ENCODE peak calls at places on chromosome 12, in eight cellular contexts. A, Q, P, J, G, I, V and Z are unnamed samples.

GRCh38 chr12:57483466-57483865 is 3.8 kb upstream of the ARHGAP9 start:
- DNase-seq in A (no peak), Q (no peak), P (no peak), J (no peak), G (peak; percentile 69), I (no peak), V (no peak), Z (no peak)

GRCh38 chr12:92465786-92466185 is 237.0 kb upstream of the PLEKHG7 start:
- DNase-seq in A (no peak), Q (no peak), P (no peak), J (no peak), G (no peak), I (no peak), V (no peak), Z (no peak)

GRCh38 chr12:72346331-72346944 is 74.3 kb downstream of the TRHDE start:
- DNase-seq in A (peak; percentile 90), Q (no peak), P (peak; percentile 56), J (no peak), G (peak; percentile 85), I (peak; percentile 7), V (peak; percentile 74), Z (peak; percentile 39)

GRCh38 chr12:52870361-52871290 is 21.8 kb upstream of the KRT78 start:
- DNase-seq in A (peak; percentile 33), Q (peak; percentile 73), P (peak; percentile 80), J (peak; percentile 67), G (peak; percentile 25), I (peak; percentile 68), V (peak; percentile 83), Z (peak; percentile 44)

GRCh38 chr12:78398750-78399149 is 465.8 kb upstream of the SYT1 start:
- DNase-seq in A (no peak), Q (no peak), P (no peak), J (no peak), G (no peak), I (no peak), V (peak; percentile 67), Z (no peak)

GRCh38 chr12:130401703-130402102 is 64.0 kb downstream of the PIWIL1 start:
- DNase-seq in A (no peak), Q (no peak), P (no peak), J (no peak), G (no peak), I (no peak), V (peak; percentile 42), Z (no peak)

GRCh38 chr12:131676544-131676943 is 34.3 kb upstream of the SFSWAP start:
- DNase-seq in A (no peak), Q (no peak), P (no peak), J (no peak), G (no peak), I (no peak), V (no peak), Z (no peak)

GRCh38 chr12:106773286-106773685 is 1.2 kb upstream of the RIC8B start:
- DNase-seq in A (no peak), Q (no peak), P (no peak), J (no peak), G (no peak), I (no peak), V (peak; percentile 22), Z (no peak)

GRCh38 chr12:14417717-14418116 is 52.2 kb downstream of the ATF7IP start:
- DNase-seq in A (no peak), Q (peak; percentile 60), P (peak; percentile 64), J (peak; percentile 47), G (peak; percentile 92), I (peak; percentile 46), V (peak; percentile 55), Z (no peak)

GRCh38 chr12:23376238-23376637 is 573.2 kb downstream of the SOX5 start:
- DNase-seq in A (no peak), Q (no peak), P (no peak), J (no peak), G (no peak), I (no peak), V (no peak), Z (no peak)

GRCh38 chr12:2288875-2289274 is 236.1 kb downstream of the CACNA1C start:
- DNase-seq in A (no peak), Q (no peak), P (no peak), J (no peak), G (no peak), I (no peak), V (no peak), Z (peak; percentile 24)

GRCh38 chr12:70609203-70609602 is 28.0 kb downstream of the PTPRB start:
- DNase-seq in A (no peak), Q (no peak), P (no peak), J (no peak), G (no peak), I (no peak), V (no peak), Z (no peak)

GRCh38 chr12:51270067-51270846 is at the start of gene SMAGP:
- DNase-seq in A (peak; percentile 66), Q (peak; percentile 90), P (peak; percentile 68), J (peak; percentile 20), G (peak; percentile 21), I (peak; percentile 44), V (peak; percentile 68), Z (no peak)